ENCODE peak calls at places on chromosomes 5 and 9, in four cellular contexts. One of them, this sample, is unnamed.

GRCh38 chr5:111790295-111790694 is 33.3 kb upstream of the NREP start:
- DNase-seq in sigmoid colon: no peak
- DNase-seq in HCT116: no peak
- DNase-seq in body of pancreas: no peak
- DNase-seq in this sample: no peak

GRCh38 chr9:118577121-118577520 is 792.1 kb downstream of the BRINP1 start:
- DNase-seq in sigmoid colon: no peak
- DNase-seq in HCT116: no peak
- DNase-seq in body of pancreas: no peak
- DNase-seq in this sample: no peak

GRCh38 chr5:6819521-6819920 is 106.3 kb downstream of the TENT4A start:
- DNase-seq in sigmoid colon: no peak
- DNase-seq in HCT116: no peak
- DNase-seq in body of pancreas: no peak
- DNase-seq in this sample: no peak

GRCh38 chr5:169354921-169355320 is 54.0 kb upstream of the SLIT3 start:
- DNase-seq in sigmoid colon: no peak
- DNase-seq in HCT116: no peak
- DNase-seq in body of pancreas: no peak
- DNase-seq in this sample: no peak

GRCh38 chr5:133839721-133840120 is 128.7 kb downstream of the C5orf15 start:
- DNase-seq in sigmoid colon: no peak
- DNase-seq in HCT116: no peak
- DNase-seq in body of pancreas: no peak
- DNase-seq in this sample: no peak

GRCh38 chr5:33482335-33482734 is 41.6 kb downstream of the TARS1 start:
- DNase-seq in sigmoid colon: no peak
- DNase-seq in HCT116: no peak
- DNase-seq in body of pancreas: no peak
- DNase-seq in this sample: no peak

GRCh38 chr5:168611163-168611562 is 32.0 kb upstream of the PANK3 start:
- DNase-seq in sigmoid colon: no peak
- DNase-seq in HCT116: no peak
- DNase-seq in body of pancreas: no peak
- DNase-seq in this sample: no peak

GRCh38 chr9:98935064-98935463 is 8.6 kb upstream of the COL15A1 start:
- DNase-seq in sigmoid colon: no peak
- DNase-seq in HCT116: no peak
- DNase-seq in body of pancreas: no peak
- DNase-seq in this sample: no peak

GRCh38 chr5:136062563-136063274 is 33.9 kb downstream of the TGFBI start:
- DNase-seq in sigmoid colon: no peak
- DNase-seq in HCT116: peak; percentile 77
- DNase-seq in body of pancreas: no peak
- DNase-seq in this sample: peak; percentile 42

GRCh38 chr5:96807099-96807654 is 568 bp downstream of the ERAP1 start:
- DNase-seq in sigmoid colon: peak; percentile 89
- DNase-seq in HCT116: no peak
- DNase-seq in body of pancreas: peak; percentile 88
- DNase-seq in this sample: peak; percentile 89

GRCh38 chr5:159773062-159773924 is 143.0 kb upstream of the ADRA1B start:
- DNase-seq in sigmoid colon: peak; percentile 91
- DNase-seq in HCT116: peak; percentile 44
- DNase-seq in body of pancreas: peak; percentile 49
- DNase-seq in this sample: peak; percentile 68

GRCh38 chr9:126790561-126790960 is 14.3 kb upstream of the ZBTB43 start:
- DNase-seq in sigmoid colon: peak; percentile 19
- DNase-seq in HCT116: no peak
- DNase-seq in body of pancreas: no peak
- DNase-seq in this sample: no peak

GRCh38 chr5:55918097-55919035 is 67.2 kb downstream of the IL31RA start:
- DNase-seq in sigmoid colon: no peak
- DNase-seq in HCT116: no peak
- DNase-seq in body of pancreas: no peak
- DNase-seq in this sample: no peak

GRCh38 chr9:130522233-130522808 is 57.1 kb upstream of the FUBP3 start:
- DNase-seq in sigmoid colon: no peak
- DNase-seq in HCT116: no peak
- DNase-seq in body of pancreas: no peak
- DNase-seq in this sample: no peak

GRCh38 chr9:113179839-113180238 is 29.0 kb downstream of the SLC31A2 start:
- DNase-seq in sigmoid colon: no peak
- DNase-seq in HCT116: no peak
- DNase-seq in body of pancreas: no peak
- DNase-seq in this sample: no peak

GRCh38 chr5:140647042-140647341 is 438 bp downstream of the NDUFA2 start:
- DNase-seq in sigmoid colon: no peak
- DNase-seq in HCT116: no peak
- DNase-seq in body of pancreas: no peak
- DNase-seq in this sample: no peak

GRCh38 chr5:36147681-36148080 is 4.0 kb downstream of the LMBRD2 start:
- DNase-seq in sigmoid colon: no peak
- DNase-seq in HCT116: no peak
- DNase-seq in body of pancreas: no peak
- DNase-seq in this sample: no peak

GRCh38 chr9:131734165-131734610 is 5.7 kb downstream of the RAPGEF1 start:
- DNase-seq in sigmoid colon: no peak
- DNase-seq in HCT116: no peak
- DNase-seq in body of pancreas: peak; percentile 41
- DNase-seq in this sample: peak; percentile 54

GRCh38 chr9:21919377-21920362 is 74.5 kb downstream of the CDKN2A start:
- DNase-seq in sigmoid colon: no peak
- DNase-seq in HCT116: peak; percentile 37
- DNase-seq in body of pancreas: no peak
- DNase-seq in this sample: no peak

GRCh38 chr9:134065720-134066419 is 2.0 kb downstream of the BRD3 start:
- DNase-seq in sigmoid colon: no peak
- DNase-seq in HCT116: no peak
- DNase-seq in body of pancreas: peak; percentile 30
- DNase-seq in this sample: peak; percentile 24

GRCh38 chr9:136792321-136793062 is 1.3 kb downstream of the TMEM141 start:
- DNase-seq in sigmoid colon: no peak
- DNase-seq in HCT116: no peak
- DNase-seq in body of pancreas: no peak
- DNase-seq in this sample: no peak

GRCh38 chr9:136793063-136793946 is 2.2 kb downstream of the TMEM141 start:
- DNase-seq in sigmoid colon: no peak
- DNase-seq in HCT116: no peak
- DNase-seq in body of pancreas: no peak
- DNase-seq in this sample: peak; percentile 6

GRCh38 chr9:136795027-136795402 is 1.1 kb upstream of the CCDC183 start:
- DNase-seq in sigmoid colon: no peak
- DNase-seq in HCT116: no peak
- DNase-seq in body of pancreas: no peak
- DNase-seq in this sample: no peak

GRCh38 chr9:136796238-136796774 is at the start of gene CCDC183:
- DNase-seq in sigmoid colon: no peak
- DNase-seq in HCT116: no peak
- DNase-seq in body of pancreas: no peak
- DNase-seq in this sample: no peak

DNA sequence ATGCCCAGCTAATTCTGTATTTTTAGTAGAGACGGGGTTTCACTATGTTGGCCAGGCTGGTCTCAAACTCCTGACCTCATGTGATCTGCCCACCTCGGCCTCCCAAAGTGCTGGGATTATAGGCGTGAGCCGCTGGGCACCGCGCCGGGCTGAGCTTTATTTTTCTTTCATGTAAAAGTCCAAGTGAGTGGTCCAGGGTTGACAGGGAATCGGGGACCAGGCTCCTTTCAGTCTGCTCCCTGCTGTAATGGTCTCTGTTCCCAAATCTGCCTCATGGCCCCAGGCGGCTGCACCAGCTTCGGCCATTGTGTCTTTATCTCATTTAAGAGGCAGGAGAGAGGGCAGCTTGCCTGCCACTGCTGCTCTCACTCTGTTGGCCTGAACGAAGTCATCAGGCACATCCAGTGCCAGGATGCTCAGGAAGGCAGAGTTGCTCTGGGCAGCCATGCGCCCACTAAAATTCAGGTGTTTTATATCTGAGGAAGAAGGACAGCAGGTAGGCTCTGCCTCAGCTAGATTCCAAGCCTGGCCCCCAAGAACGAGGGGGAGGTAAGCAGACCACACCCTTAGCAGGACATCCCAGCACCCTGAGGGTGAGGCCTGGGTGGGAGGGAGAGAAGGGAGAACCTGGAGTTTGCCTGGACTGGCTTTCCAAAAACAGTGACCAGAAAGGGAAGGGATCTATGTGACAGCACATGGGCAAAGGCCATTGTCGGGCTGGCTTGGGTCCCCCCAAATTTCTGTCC is 1.7 kb upstream of the CCDC183 start:
- DNase-seq in sigmoid colon: no peak
- DNase-seq in HCT116: no peak
- DNase-seq in body of pancreas: no peak
- DNase-seq in this sample: no peak
- H3K4me1 ChIP-seq in sigmoid colon: peaks cover 22% of the 10 kb centered on the region
- H3K4me1 ChIP-seq in HCT116: peaks cover 33% of the 10 kb centered on the region
- H3K4me1 ChIP-seq in body of pancreas: peaks cover 72% of the 10 kb centered on the region
- H3K4me1 ChIP-seq in this sample: peaks cover 16% of the 10 kb centered on the region

GRCh38 chr5:147417133-147417813 is 92.6 kb downstream of the DPYSL3 start:
- DNase-seq in sigmoid colon: peak; percentile 75
- DNase-seq in HCT116: no peak
- DNase-seq in body of pancreas: peak; percentile 52
- DNase-seq in this sample: peak; percentile 60
- H3K27ac ChIP-seq in sigmoid colon: peak overlapping the region; percentile 94
- H3K27ac ChIP-seq in HCT116: no peak overlapping the region
- H3K27ac ChIP-seq in body of pancreas: no peak overlapping the region
- H3K27ac ChIP-seq in this sample: no peak overlapping the region

GRCh38 chr5:179821298-179822058 is 773 bp downstream of the SQSTM1 start:
- DNase-seq in sigmoid colon: peak; percentile 99
- DNase-seq in HCT116: peak; percentile 81
- DNase-seq in body of pancreas: peak; percentile 97
- DNase-seq in this sample: peak; percentile 98
- TF ChIP-seq CTCF in sigmoid colon: no peak
- TF ChIP-seq CTCF in HCT116: no peak
- TF ChIP-seq CTCF in body of pancreas: peak; percentile 20
- TF ChIP-seq CTCF in this sample: no peak

GRCh38 chr9:136362450-136362784 is 1.1 kb downstream of the DNLZ start:
- DNase-seq in sigmoid colon: no peak
- DNase-seq in HCT116: no peak
- DNase-seq in body of pancreas: no peak
- DNase-seq in this sample: no peak
- H3K4me1 ChIP-seq in sigmoid colon: peaks cover 39% of the 10 kb centered on the region
- H3K4me1 ChIP-seq in HCT116: peaks cover 16% of the 10 kb centered on the region
- H3K4me1 ChIP-seq in body of pancreas: peaks cover 22% of the 10 kb centered on the region
- H3K4me1 ChIP-seq in this sample: peaks cover 8% of the 10 kb centered on the region

This sample was measured in thyroid gland.